ENCODE peak calls at places on chromosome 5, in four cellular contexts. S is NCI-H1092 treated with DMSO at 0.1 percent for 48 hours; T is activated CD4-positive, alpha-beta memory T cell treated with anti-CD3 and anti-CD28 coated beads, Interleukin-2, amount 10 ng/mL, durations not matched to agents 7 days and 5 days; R is OCI-M1. P is an unnamed sample.

GRCh38 chr5:171615201-171616001 is 170.2 kb upstream of the SMIM23 start:
- DNase-seq in S (no peak), T (no peak), R (no peak), P (no peak)

GRCh38 chr5:52838306-52839015 is 50.7 kb downstream of the ITGA1 start:
- DNase-seq in S (no peak), T (no peak), R (no peak), P (no peak)

GRCh38 chr5:119355636-119356383 is at the start of gene TNFAIP8:
- DNase-seq in S (peak), T (peak), R (no peak), P (no peak)

GRCh38 chr5:149265559-149265958 is 6.1 kb upstream of the AFAP1L1 start:
- DNase-seq in S (no peak), T (no peak), R (peak), P (no peak)

GRCh38 chr5:64147849-64148441 is 17.7 kb upstream of the RNF180 start:
- DNase-seq in S (peak), T (no peak), R (peak), P (peak)

GRCh38 chr5:168931638-168932345 is 352.6 kb upstream of the PANK3 start:
- DNase-seq in S (no peak), T (no peak), R (no peak), P (no peak)

GRCh38 chr5:148791696-148792095 is 34.7 kb upstream of the ADRB2 start:
- DNase-seq in S (no peak), T (no peak), R (no peak), P (no peak)

GRCh38 chr5:124061663-124062062 is 549.7 kb downstream of the CSNK1G3 start:
- DNase-seq in S (peak), T (no peak), R (no peak), P (peak)

GRCh38 chr5:157311595-157311994 is 45.7 kb downstream of the CYFIP2 start:
- DNase-seq in S (no peak), T (no peak), R (no peak), P (no peak)

GRCh38 chr5:1208743-1209551 is 7.6 kb downstream of the SLC6A19 start:
- DNase-seq in S (peak), T (no peak), R (peak), P (peak)

GRCh38 chr5:158456756-158457155 is 597.8 kb upstream of the CLINT1 start:
- DNase-seq in S (no peak), T (no peak), R (no peak), P (no peak)

GRCh38 chr5:74392698-74393431 is 247.7 kb downstream of the ENC1 start:
- DNase-seq in S (no peak), T (no peak), R (peak), P (no peak)

GRCh38 chr5:175470756-175471155 is 7.6 kb upstream of the SFXN1 start:
- DNase-seq in S (no peak), T (no peak), R (no peak), P (no peak)

GRCh38 chr5:170907758-170908157 is 45.9 kb downstream of the RANBP17 start:
- DNase-seq in S (no peak), T (no peak), R (no peak), P (no peak)

P was measured in NCI-H774.